ENCODE peak calls at places on chromosomes 6 and 20, in six cellular contexts. One of them, this sample, is unnamed.
A peak's percentile ranks its signal among the peaks of the same experiment; 100 is the strongest.

GRCh38 chr20:61589055-61589385 is 337.0 kb downstream of the CDH4 start:
- DNase-seq in body of pancreas: no peak
- DNase-seq in GOT3: no peak
- DNase-seq in EL: peak; percentile 81
- DNase-seq in HT-29: no peak
- DNase-seq in brain microvascular endothelial cell: no peak
- DNase-seq in this sample: no peak

GRCh38 chr6:105882071-105882803 is 203.9 kb upstream of the PRDM1 start:
- DNase-seq in HT-29: no peak
- DNase-seq in GOT3: no peak
- DNase-seq in brain microvascular endothelial cell: no peak
- DNase-seq in body of pancreas: no peak
- DNase-seq in EL: no peak
- DNase-seq in this sample: no peak

GRCh38 chr20:35181731-35182130 is 9.9 kb downstream of the PROCR start:
- DNase-seq in GOT3: no peak
- DNase-seq in EL: no peak
- DNase-seq in brain microvascular endothelial cell: no peak
- DNase-seq in HT-29: no peak
- DNase-seq in body of pancreas: no peak
- DNase-seq in this sample: no peak

GRCh38 chr20:58131581-58132142 is 96.8 kb downstream of the ANKRD60 start:
- DNase-seq in GOT3: no peak
- DNase-seq in brain microvascular endothelial cell: peak; percentile 75
- DNase-seq in body of pancreas: no peak
- DNase-seq in HT-29: peak; percentile 63
- DNase-seq in EL: peak; percentile 63
- DNase-seq in this sample: no peak

GRCh38 chr6:170130201-170130621 is 160.7 kb downstream of the DLL1 start:
- DNase-seq in HT-29: no peak
- DNase-seq in brain microvascular endothelial cell: no peak
- DNase-seq in GOT3: no peak
- DNase-seq in EL: no peak
- DNase-seq in body of pancreas: peak; percentile 1
- DNase-seq in this sample: no peak

GRCh38 chr6:15503346-15503680 is 159.5 kb downstream of the DTNBP1 start:
- DNase-seq in EL: no peak
- DNase-seq in HT-29: no peak
- DNase-seq in brain microvascular endothelial cell: no peak
- DNase-seq in body of pancreas: no peak
- DNase-seq in GOT3: no peak
- DNase-seq in this sample: no peak

GRCh38 chr6:28751514-28751913 is 172.3 kb downstream of the TRIM27 start:
- DNase-seq in EL: no peak
- DNase-seq in GOT3: no peak
- DNase-seq in HT-29: no peak
- DNase-seq in brain microvascular endothelial cell: no peak
- DNase-seq in body of pancreas: no peak
- DNase-seq in this sample: no peak

GRCh38 chr6:167683028-167683862 is 143.5 kb upstream of the AFDN start:
- DNase-seq in HT-29: peak; percentile 90
- DNase-seq in body of pancreas: peak; percentile 85
- DNase-seq in brain microvascular endothelial cell: peak; percentile 93
- DNase-seq in EL: no peak
- DNase-seq in GOT3: no peak
- DNase-seq in this sample: peak; percentile 85

GRCh38 chr6:169778646-169779045 is 27.2 kb downstream of the ERMARD start:
- DNase-seq in HT-29: no peak
- DNase-seq in brain microvascular endothelial cell: no peak
- DNase-seq in body of pancreas: no peak
- DNase-seq in GOT3: no peak
- DNase-seq in EL: no peak
- DNase-seq in this sample: no peak

GRCh38 chr6:129567374-129567773 is 142.6 kb downstream of the ARHGAP18 start:
- DNase-seq in body of pancreas: no peak
- DNase-seq in GOT3: no peak
- DNase-seq in HT-29: peak; percentile 39
- DNase-seq in EL: peak; percentile 15
- DNase-seq in brain microvascular endothelial cell: peak; percentile 28
- DNase-seq in this sample: no peak

GRCh38 chr6:38775870-38776269 is 60.8 kb downstream of the DNAH8 start:
- DNase-seq in HT-29: no peak
- DNase-seq in body of pancreas: no peak
- DNase-seq in brain microvascular endothelial cell: no peak
- DNase-seq in EL: peak; percentile 27
- DNase-seq in GOT3: no peak
- DNase-seq in this sample: no peak

GRCh38 chr20:59598625-59599310 is 5.6 kb upstream of the PHACTR3 start:
- DNase-seq in brain microvascular endothelial cell: no peak
- DNase-seq in HT-29: peak; percentile 80
- DNase-seq in EL: peak; percentile 21
- DNase-seq in body of pancreas: peak; percentile 12
- DNase-seq in GOT3: no peak
- DNase-seq in this sample: no peak

GRCh38 chr6:168871535-168872106 is 382.0 kb downstream of the THBS2 start:
- DNase-seq in brain microvascular endothelial cell: no peak
- DNase-seq in GOT3: no peak
- DNase-seq in HT-29: no peak
- DNase-seq in EL: no peak
- DNase-seq in body of pancreas: peak; percentile 52
- DNase-seq in this sample: no peak

GRCh38 chr6:31049518-31049917 is 39.2 kb downstream of the MUC22 start:
- DNase-seq in EL: peak; percentile 24
- DNase-seq in HT-29: no peak
- DNase-seq in body of pancreas: no peak
- DNase-seq in GOT3: no peak
- DNase-seq in brain microvascular endothelial cell: no peak
- DNase-seq in this sample: no peak

GRCh38 chr20:17281478-17281877 is 54.6 kb downstream of the PCSK2 start:
- DNase-seq in EL: peak; percentile 17
- DNase-seq in brain microvascular endothelial cell: no peak
- DNase-seq in body of pancreas: peak; percentile 51
- DNase-seq in GOT3: no peak
- DNase-seq in HT-29: peak; percentile 61
- DNase-seq in this sample: no peak

GRCh38 chr6:82076855-82077254 is 170.7 kb downstream of the IBTK start:
- DNase-seq in brain microvascular endothelial cell: no peak
- DNase-seq in GOT3: no peak
- DNase-seq in HT-29: no peak
- DNase-seq in EL: peak; percentile 9
- DNase-seq in body of pancreas: no peak
- DNase-seq in this sample: no peak

GRCh38 chr6:163427498-163428254 is 13.2 kb downstream of the QKI start:
- DNase-seq in brain microvascular endothelial cell: no peak
- DNase-seq in HT-29: peak; percentile 49
- DNase-seq in GOT3: no peak
- DNase-seq in body of pancreas: no peak
- DNase-seq in EL: peak; percentile 78
- DNase-seq in this sample: no peak

GRCh38 chr20:53077373-53078205 is 105.4 kb downstream of the TSHZ2 start:
- DNase-seq in GOT3: no peak
- DNase-seq in EL: no peak
- DNase-seq in body of pancreas: peak; percentile 76
- DNase-seq in HT-29: peak; percentile 69
- DNase-seq in brain microvascular endothelial cell: no peak
- DNase-seq in this sample: no peak

GRCh38 chr6:128710305-128710704 is 172.6 kb upstream of the LAMA2 start:
- DNase-seq in GOT3: no peak
- DNase-seq in EL: peak; percentile 53
- DNase-seq in body of pancreas: no peak
- DNase-seq in brain microvascular endothelial cell: no peak
- DNase-seq in HT-29: no peak
- DNase-seq in this sample: no peak

GRCh38 chr6:110395221-110395620 is 20.2 kb downstream of the DDO start:
- DNase-seq in brain microvascular endothelial cell: no peak
- DNase-seq in HT-29: no peak
- DNase-seq in body of pancreas: no peak
- DNase-seq in EL: no peak
- DNase-seq in GOT3: no peak
- DNase-seq in this sample: peak; percentile 57

GRCh38 chr6:139230421-139230840 is 61.4 kb downstream of the TXLNB start:
- DNase-seq in GOT3: no peak
- DNase-seq in EL: peak; percentile 9
- DNase-seq in body of pancreas: no peak
- DNase-seq in brain microvascular endothelial cell: peak; percentile 31
- DNase-seq in HT-29: peak; percentile 11
- DNase-seq in this sample: no peak

GRCh38 chr20:2748551-2749342 is 51.7 kb downstream of the CPXM1 start:
- DNase-seq in brain microvascular endothelial cell: no peak
- DNase-seq in body of pancreas: no peak
- DNase-seq in HT-29: no peak
- DNase-seq in GOT3: no peak
- DNase-seq in EL: no peak
- DNase-seq in this sample: no peak

GRCh38 chr6:15389079-15389758 is 143.3 kb downstream of the JARID2 start:
- DNase-seq in GOT3: no peak
- DNase-seq in brain microvascular endothelial cell: no peak
- DNase-seq in body of pancreas: no peak
- DNase-seq in HT-29: no peak
- DNase-seq in EL: no peak
- DNase-seq in this sample: no peak

This sample was measured in ovary.